ENCODE peak calls at places on chromosomes 1 and 21, in eight cellular contexts. W is HCT116, R is SK-N-SH, H is GM12878, V is HepG2, B is A549, L is endothelial cell of umbilical vein, S is K562. X is an unnamed sample.

GRCh38 chr1:40625076-40625475 is 40.4 kb downstream of the RIMS3 start:
- DNase-seq in H (no peak), L (no peak), B (no peak), V (peak), W (no peak), R (no peak), S (no peak), X (peak)

GRCh38 chr21:36835383-36835795 is 131.1 kb downstream of the HLCS start:
- DNase-seq in L (no peak), V (no peak), B (no peak), H (no peak), R (peak), W (no peak), S (no peak), X (no peak)

GRCh38 chr1:205514211-205515142 is 10.0 kb downstream of the CDK18 start:
- DNase-seq in B (no peak), V (no peak), L (no peak), R (no peak), H (no peak), S (no peak), W (no peak), X (no peak)

GRCh38 chr1:213266983-213267772 is 216.1 kb downstream of the RPS6KC1 start:
- DNase-seq in L (no peak), W (no peak), R (no peak), S (no peak), V (no peak), H (no peak), B (no peak), X (no peak)

GRCh38 chr1:97451944-97452343 is 468.9 kb downstream of the DPYD start:
- DNase-seq in H (no peak), L (peak), S (no peak), W (no peak), V (no peak), B (no peak), R (no peak), X (no peak)

GRCh38 chr1:247435026-247435770 is 19.2 kb downstream of the NLRP3 start:
- DNase-seq in L (no peak), B (no peak), H (peak), W (no peak), R (no peak), S (no peak), V (no peak), X (peak)

GRCh38 chr1:16717174-16718108 is 22.9 kb upstream of the RNU1-4 start:
- DNase-seq in H (no peak), R (peak), V (no peak), W (no peak), B (no peak), L (peak), S (peak), X (no peak)

GRCh38 chr1:209335090-209335692 is 248.3 kb upstream of the CAMK1G start:
- DNase-seq in S (peak), B (peak), W (peak), H (no peak), R (peak), L (peak), V (peak), X (peak)

GRCh38 chr1:6266641-6267040 is 5.7 kb upstream of the GPR153 start:
- DNase-seq in H (no peak), V (no peak), L (no peak), W (no peak), R (no peak), B (no peak), S (no peak), X (no peak)

GRCh38 chr1:6269271-6269996 is 8.5 kb upstream of the GPR153 start:
- DNase-seq in H (no peak), B (no peak), R (no peak), L (no peak), V (no peak), S (no peak), W (no peak), X (no peak)

GRCh38 chr1:6269997-6270401 is 9.1 kb upstream of the GPR153 start:
- DNase-seq in H (no peak), W (no peak), R (peak), S (no peak), V (no peak), B (no peak), L (no peak), X (no peak)

GRCh38 chr1:6267686-6268281 is 6.9 kb upstream of the GPR153 start:
- DNase-seq in W (no peak), R (no peak), L (no peak), S (no peak), B (no peak), V (no peak), H (no peak), X (no peak)

DNA sequence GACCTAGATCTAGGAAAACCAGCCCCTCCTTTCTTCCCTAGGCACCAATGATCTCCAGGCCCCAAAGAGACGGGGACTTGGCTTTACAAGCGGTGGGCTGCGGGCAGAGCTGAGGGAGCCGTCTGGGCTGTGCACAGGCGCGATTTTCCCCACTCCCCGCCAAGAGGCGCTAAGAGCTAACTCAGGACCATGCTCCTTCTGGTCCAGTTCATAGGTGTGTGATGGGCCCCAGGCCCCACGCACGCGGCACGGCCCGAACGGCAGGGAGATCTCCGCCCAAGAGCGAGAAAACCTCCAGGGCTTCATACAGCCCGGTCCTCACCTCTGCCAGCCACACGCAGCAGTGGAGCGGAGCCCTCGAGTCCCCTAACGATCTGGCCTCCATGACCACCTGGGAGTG is 7.5 kb upstream of the GPR153 start:
- DNase-seq in R (no peak), B (no peak), W (no peak), V (no peak), H (no peak), L (no peak), S (no peak), X (no peak)
- TF ChIP-seq CTCF in R (no peak), B (no peak), W (no peak), V (no peak), H (no peak), L (no peak), S (peak), X (no peak)

GRCh38 chr1:226526801-226527595 is 21.6 kb upstream of the STUM start:
- DNase-seq in L (peak), V (peak), H (no peak), S (peak), W (peak), R (peak), B (no peak), X (no peak)
- H3K4me3 ChIP-seq in L (peak), V (no peak), H (no peak), S (no peak), W (peak), R (no peak), B (no peak), X (no peak)

DNA sequence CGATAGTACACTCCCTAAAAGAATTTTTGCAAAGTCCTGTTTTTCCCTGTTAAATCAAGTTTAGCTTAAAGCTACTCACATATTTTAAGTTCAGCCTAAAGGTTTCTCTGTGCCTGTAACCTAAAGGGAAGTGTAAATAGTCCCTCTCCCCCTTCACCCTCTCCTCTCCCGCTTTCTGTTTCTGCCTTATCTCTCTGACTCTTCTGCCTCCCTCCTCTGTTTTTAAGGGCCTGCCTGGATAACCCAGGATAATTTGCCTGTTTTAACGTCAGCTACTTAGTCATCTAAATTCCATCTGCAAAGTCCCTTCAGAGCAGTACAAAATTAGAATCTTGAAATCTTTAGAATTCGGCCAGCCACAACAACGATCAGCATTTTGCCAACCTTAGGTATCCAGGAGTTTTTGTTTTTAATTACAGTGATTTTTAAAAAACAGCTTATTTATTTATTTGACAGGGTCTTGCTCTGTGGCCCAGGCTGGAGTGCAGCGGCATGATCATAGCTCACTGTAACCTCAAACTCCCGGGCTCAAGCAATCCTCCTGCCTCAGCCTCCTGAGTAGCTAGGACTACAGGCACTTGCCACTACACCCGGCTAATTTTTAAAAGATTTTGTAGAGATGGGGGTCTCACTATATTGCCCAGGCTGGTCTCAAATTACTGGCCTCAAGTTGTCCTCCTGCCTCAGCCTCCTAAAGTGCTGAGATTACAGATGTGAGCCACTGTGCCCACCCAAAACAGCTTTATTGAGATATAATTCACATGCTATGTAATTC is 92.4 kb downstream of the NID1 start:
- DNase-seq in L (no peak), B (no peak), V (no peak), W (no peak), H (no peak), R (peak), S (peak), X (peak)
- TF ChIP-seq MAX in L (no peak), B (no peak), V (no peak), W (no peak), H (no peak), R (no peak), S (no peak), X (no peak)

GRCh38 chr1:41752514-41753170 is 166.1 kb downstream of the HIVEP3 start:
- DNase-seq in B (no peak), R (no peak), S (no peak), W (no peak), L (no peak), H (no peak), V (no peak), X (no peak)

GRCh38 chr1:41758490-41758889 is 160.2 kb downstream of the HIVEP3 start:
- DNase-seq in W (no peak), V (no peak), S (no peak), B (no peak), H (no peak), L (no peak), R (no peak), X (no peak)

GRCh38 chr1:41749992-41750745 is 168.6 kb downstream of the HIVEP3 start:
- DNase-seq in V (no peak), H (no peak), R (no peak), W (no peak), L (no peak), B (no peak), S (no peak), X (no peak)

GRCh38 chr1:41751804-41752513 is 166.8 kb downstream of the HIVEP3 start:
- DNase-seq in V (no peak), W (no peak), B (no peak), R (no peak), S (no peak), L (peak), H (peak), X (peak)

DNA sequence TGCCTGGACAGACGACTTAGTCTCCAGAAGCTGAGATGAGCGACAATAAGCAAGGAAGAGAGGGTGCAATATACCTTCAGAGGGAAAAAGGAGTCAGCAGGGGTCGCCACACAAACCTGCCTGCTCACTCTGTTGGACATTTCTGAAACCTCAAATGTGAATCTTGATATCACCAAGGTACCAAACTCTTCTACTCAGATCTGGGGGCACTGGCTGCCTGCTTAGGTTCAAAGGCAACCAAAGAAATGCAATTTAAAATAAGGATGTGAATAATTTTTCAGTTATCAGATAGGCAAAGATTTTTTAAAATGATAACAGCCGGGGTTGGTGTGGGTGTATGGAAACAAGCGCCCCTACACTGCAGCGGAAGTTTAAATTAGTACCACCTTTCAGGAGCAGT is 164.2 kb downstream of the HIVEP3 start:
- DNase-seq in W (no peak), L (no peak), H (no peak), S (no peak), B (no peak), R (no peak), V (no peak), X (peak)
- TF ChIP-seq CTCF in W (peak), L (no peak), H (peak), S (peak), B (peak), R (peak), V (no peak), X (peak)

GRCh38 chr1:59815892-59816291 is 1.1 kb downstream of the HOOK1 start:
- DNase-seq in R (no peak), B (no peak), V (peak), S (no peak), W (no peak), H (no peak), L (no peak), X (no peak)
- H3K4me3 ChIP-seq in R (no peak), B (no peak), V (peak), S (no peak), W (peak), H (peak), L (no peak), X (no peak)

GRCh38 chr1:43315963-43316737 is 15.4 kb downstream of the TIE1 start:
- DNase-seq in W (no peak), V (no peak), R (no peak), L (no peak), H (no peak), S (no peak), B (no peak), X (no peak)
- TF ChIP-seq MAX in W (no peak), V (no peak), R (no peak), L (no peak), H (no peak), S (peak), B (no peak), X (no peak)

GRCh38 chr1:37083551-37084119 is 49.3 kb upstream of the GRIK3 start:
- DNase-seq in V (no peak), R (no peak), L (no peak), S (no peak), W (no peak), H (no peak), B (no peak), X (no peak)

GRCh38 chr1:37076168-37076567 is 41.9 kb upstream of the GRIK3 start:
- DNase-seq in B (no peak), L (no peak), R (no peak), V (no peak), W (no peak), S (no peak), H (no peak), X (no peak)

GRCh38 chr1:37073752-37074151 is 39.4 kb upstream of the GRIK3 start:
- DNase-seq in L (no peak), B (no peak), R (peak), S (no peak), W (no peak), H (no peak), V (no peak), X (peak)

DNA sequence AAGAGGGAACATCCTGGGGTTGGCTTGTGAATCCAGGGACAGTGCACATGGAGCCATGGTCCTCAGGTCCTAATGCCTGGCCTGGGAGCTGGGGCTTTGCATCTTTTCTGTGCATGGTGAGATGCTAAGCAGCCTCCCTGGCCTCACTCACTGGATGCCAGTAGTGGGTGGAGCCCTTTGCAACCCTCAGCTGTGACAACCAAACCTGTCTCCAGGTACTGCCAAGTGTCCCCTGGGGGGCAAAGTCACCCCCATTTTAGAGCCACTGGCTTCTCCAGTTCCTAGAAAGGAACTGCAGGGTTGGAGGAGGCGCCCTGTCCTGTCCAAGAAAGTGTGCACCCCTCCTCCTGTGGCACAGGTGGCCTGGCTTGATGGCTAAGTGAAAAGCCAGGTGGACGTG is 44.6 kb upstream of the GRIK3 start:
- DNase-seq in V (no peak), H (no peak), S (no peak), W (no peak), B (no peak), L (no peak), R (no peak), X (no peak)
- TF ChIP-seq CTCF in V (no peak), H (no peak), S (no peak), W (no peak), B (no peak), L (no peak), R (no peak), X (no peak)

GRCh38 chr1:230069813-230070212 is 2.8 kb downstream of the GALNT2 start:
- DNase-seq in B (no peak), H (no peak), L (no peak), R (no peak), S (no peak), W (no peak), V (no peak), X (no peak)
- H3K4me3 ChIP-seq in B (no peak), H (peak), L (no peak), R (no peak), S (peak), W (no peak), V (no peak), X (no peak)

GRCh38 chr1:208178091-208178529 is 66.1 kb downstream of the PLXNA2 start:
- DNase-seq in W (no peak), B (no peak), H (no peak), S (no peak), V (peak), R (no peak), L (no peak), X (no peak)

GRCh38 chr1:208176654-208177053 is 67.5 kb downstream of the PLXNA2 start:
- DNase-seq in V (no peak), L (no peak), B (no peak), S (no peak), W (no peak), H (no peak), R (no peak), X (no peak)

GRCh38 chr1:208175508-208175895 is 68.7 kb downstream of the PLXNA2 start:
- DNase-seq in H (no peak), V (no peak), R (no peak), B (no peak), S (no peak), W (no peak), L (no peak), X (no peak)

GRCh38 chr1:208179303-208179702 is 64.9 kb downstream of the PLXNA2 start:
- DNase-seq in R (peak), S (peak), B (no peak), H (no peak), W (no peak), V (no peak), L (no peak), X (no peak)

GRCh38 chr1:208177656-208178055 is 66.5 kb downstream of the PLXNA2 start:
- DNase-seq in V (no peak), R (no peak), L (no peak), B (no peak), H (no peak), S (no peak), W (no peak), X (no peak)
- TF ChIP-seq MAX in V (no peak), R (no peak), L (no peak), B (no peak), H (no peak), S (no peak), W (no peak), X (no peak)